ENCODE peak calls at places on chromosome 15, in eight cellular contexts. Y is heart right ventricle, P is prostate gland, L is endothelial cell, T is adrenal gland, G is cardiac fibroblast, M is psoas muscle, N is nephron progenitor cell. U is an unnamed sample.

GRCh38 chr15:40104865-40105516 is 3.7 kb downstream of the BMF start:
- DNase-seq in Y (peak), P (peak), L (peak), T (peak), G (peak), M (peak), N (peak), U (peak)

GRCh38 chr15:89728254-89728653 is 22.8 kb downstream of the MESP1 start:
- DNase-seq in Y (no peak), P (no peak), L (no peak), T (peak), G (peak), M (no peak), N (no peak), U (no peak)

GRCh38 chr15:32936283-32936918 is 218.6 kb downstream of the GREM1 start:
- DNase-seq in Y (no peak), P (no peak), L (no peak), T (no peak), G (peak), M (no peak), N (no peak), U (no peak)

GRCh38 chr15:55917881-55918296 is 75.5 kb downstream of the NEDD4 start:
- DNase-seq in Y (no peak), P (no peak), L (no peak), T (peak), G (peak), M (no peak), N (no peak), U (no peak)

GRCh38 chr15:43218908-43219706 is 1.7 kb downstream of the EPB42 start:
- DNase-seq in Y (no peak), P (peak), L (peak), T (no peak), G (peak), M (no peak), N (peak), U (peak)

GRCh38 chr15:98667521-98668179 is 19.3 kb downstream of the IGF1R start:
- DNase-seq in Y (no peak), P (peak), L (no peak), T (peak), G (no peak), M (no peak), N (no peak), U (no peak)

GRCh38 chr15:88243895-88244787 is 12.4 kb downstream of the NTRK3 start:
- DNase-seq in Y (no peak), P (no peak), L (peak), T (no peak), G (peak), M (no peak), N (peak), U (peak)

GRCh38 chr15:58628206-58629057 is 121.1 kb downstream of the ADAM10 start:
- DNase-seq in Y (no peak), P (no peak), L (no peak), T (no peak), G (peak), M (no peak), N (no peak), U (no peak)

GRCh38 chr15:42591238-42591936 is 16.0 kb downstream of the STARD9 start:
- DNase-seq in Y (no peak), P (no peak), L (no peak), T (no peak), G (peak), M (no peak), N (no peak), U (no peak)

GRCh38 chr15:39413558-39413957 is 167.3 kb upstream of the THBS1 start:
- DNase-seq in Y (no peak), P (no peak), L (no peak), T (no peak), G (peak), M (no peak), N (no peak), U (no peak)

GRCh38 chr15:59918994-59919951 is 84.8 kb upstream of the FOXB1 start:
- DNase-seq in Y (no peak), P (no peak), L (no peak), T (no peak), G (peak), M (no peak), N (no peak), U (no peak)

GRCh38 chr15:87401986-87402385 is 854.6 kb downstream of the NTRK3 start:
- DNase-seq in Y (no peak), P (no peak), L (no peak), T (no peak), G (no peak), M (no peak), N (no peak), U (no peak)

GRCh38 chr15:31435256-31435781 is 108.7 kb downstream of the KLF13 start:
- DNase-seq in Y (peak), P (peak), L (peak), T (peak), G (peak), M (peak), N (peak), U (peak)

GRCh38 chr15:62021991-62022600 is 38.2 kb downstream of the VPS13C start:
- DNase-seq in Y (no peak), P (no peak), L (no peak), T (no peak), G (no peak), M (no peak), N (no peak), U (no peak)
- TF ChIP-seq CTCF in Y (no peak), P (no peak), L (peak), T (no peak), G (peak), M (no peak), N (peak), U (peak)

GRCh38 chr15:91049378-91050127 is 27.2 kb upstream of the VPS33B start:
- DNase-seq in Y (no peak), P (peak), L (peak), T (peak), G (peak), M (no peak), N (peak), U (peak)
- TF ChIP-seq CTCF in Y (peak), P (peak), L (peak), T (peak), G (peak), M (peak), N (peak), U (peak)

GRCh38 chr15:94230886-94231727 is at the start of gene MCTP2:
- DNase-seq in Y (peak), P (peak), L (peak), T (peak), G (peak), M (peak), N (peak), U (peak)
- TF ChIP-seq CTCF in Y (no peak), P (peak), L (no peak), T (no peak), G (no peak), M (no peak), N (no peak), U (no peak)

DNA sequence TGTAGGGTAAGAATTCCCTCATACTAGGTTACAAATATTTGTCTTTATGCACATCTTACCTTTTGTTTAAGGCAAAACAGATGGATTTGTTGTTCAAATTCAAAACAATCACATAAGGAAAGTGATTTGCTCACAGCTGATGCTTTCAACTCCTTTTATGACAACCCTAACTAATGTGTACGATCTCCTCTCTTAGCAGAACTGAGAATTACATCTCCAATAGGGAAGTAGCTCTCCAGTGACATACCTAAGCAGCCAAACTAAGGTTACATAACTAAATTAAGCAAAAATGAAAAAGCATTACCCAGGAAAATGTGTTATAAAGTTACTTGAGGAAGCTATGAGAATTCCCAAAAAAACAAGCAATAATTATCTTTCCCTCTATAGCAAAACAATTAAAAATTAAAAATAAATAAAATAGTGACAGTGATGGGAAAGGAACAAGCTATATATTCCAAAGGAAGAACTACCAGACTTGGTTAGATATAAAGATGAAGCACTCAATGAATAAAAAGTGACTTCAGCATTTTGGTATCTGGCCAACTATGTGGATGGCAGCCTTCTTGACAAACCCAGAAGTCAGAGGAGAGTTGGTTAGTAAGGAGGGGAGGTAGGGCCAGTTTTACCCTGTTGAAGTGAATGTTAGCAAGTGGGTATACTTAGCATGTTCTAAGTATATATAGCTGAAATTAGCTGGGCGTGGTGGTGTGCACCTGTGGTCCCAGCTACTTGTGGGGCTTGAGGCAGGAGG is 32.4 kb downstream of the PEAK1 start:
- DNase-seq in Y (no peak), P (no peak), L (no peak), T (no peak), G (peak), M (no peak), N (no peak), U (no peak)
- TF ChIP-seq CTCF in Y (no peak), P (no peak), L (no peak), T (no peak), G (no peak), M (no peak), N (no peak), U (no peak)

DNA sequence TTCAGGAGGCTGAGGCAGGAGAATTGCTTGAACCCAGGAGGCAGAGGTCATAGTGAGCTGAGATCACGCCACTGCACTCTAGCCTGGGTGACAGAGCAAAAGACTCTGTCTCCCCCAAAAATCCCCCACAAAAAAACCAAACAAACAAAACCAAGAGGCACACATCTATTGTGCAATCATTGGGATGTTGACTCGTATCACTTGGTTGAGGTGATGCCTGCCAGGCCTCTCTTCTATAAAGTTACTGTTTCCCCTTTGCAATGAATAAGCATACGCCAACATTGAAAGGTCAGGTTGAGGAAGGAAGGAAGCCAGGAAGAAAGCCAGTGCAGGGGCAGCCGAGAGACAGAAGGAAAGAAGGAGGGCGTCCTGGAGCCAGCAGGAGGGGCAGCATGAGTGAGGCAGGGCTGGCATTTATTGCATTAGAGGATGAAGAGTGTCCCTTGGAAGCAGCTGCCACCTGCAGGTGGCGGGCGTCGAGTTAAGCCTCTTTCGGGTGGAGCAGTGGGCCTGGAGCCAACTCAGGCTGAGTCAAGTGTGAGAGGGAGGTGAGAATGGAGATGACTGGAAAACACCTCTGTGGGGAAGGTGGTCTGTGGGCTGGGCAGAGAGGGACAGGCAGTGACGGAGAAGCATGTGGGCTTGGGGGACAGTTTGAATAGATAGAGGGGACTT is 8.3 kb upstream of the CSPG4 start:
- DNase-seq in Y (peak), P (peak), L (no peak), T (peak), G (peak), M (peak), N (no peak), U (peak)
- TF ChIP-seq CTCF in Y (peak), P (peak), L (no peak), T (no peak), G (no peak), M (peak), N (peak), U (no peak)

U was measured in glutamatergic neuron.